ENCODE peak calls at places on chromosomes 7 and 10, in nine cellular contexts. Z, W, R, I, S, V, T, U and G are unnamed samples.

GRCh38 chr10:79444243-79445119 is 943 bp downstream of the ZCCHC24 start:
- DNase-seq in Z (peak), R (peak), W (peak), V (peak), I (no peak), S (peak), U (peak), T (peak), G (peak)

GRCh38 chr10:127553431-127553830 is 4.3 kb downstream of the NPS start:
- DNase-seq in Z (no peak), V (no peak), U (no peak), I (no peak), T (no peak), R (no peak), W (no peak), S (no peak), G (no peak)

GRCh38 chr7:14095233-14095950 is 105.9 kb upstream of the ETV1 start:
- DNase-seq in R (no peak), I (no peak), Z (no peak), T (no peak), U (peak), V (no peak), S (peak), W (no peak), G (no peak)

GRCh38 chr7:100682228-100682741 is 8.7 kb downstream of the GNB2 start:
- DNase-seq in Z (no peak), I (no peak), R (peak), T (peak), U (no peak), V (peak), S (no peak), W (no peak), G (no peak)

GRCh38 chr7:55189878-55190436 is 171.1 kb downstream of the EGFR start:
- DNase-seq in R (no peak), T (no peak), I (no peak), S (no peak), Z (no peak), U (no peak), V (no peak), W (no peak), G (no peak)

GRCh38 chr7:117019786-117020604 is 66.7 kb downstream of the ST7 start:
- DNase-seq in I (peak), W (peak), R (peak), Z (peak), V (peak), T (peak), U (peak), S (peak), G (peak)

GRCh38 chr7:102991540-102992214 is 78.9 kb downstream of the LRRC17 start:
- DNase-seq in I (no peak), W (no peak), T (no peak), R (peak), Z (peak), U (peak), V (peak), S (peak), G (no peak)

GRCh38 chr7:147803625-147804024 is 786.9 kb upstream of the C7orf33 start:
- DNase-seq in S (no peak), I (no peak), T (no peak), Z (no peak), W (no peak), U (no peak), V (no peak), R (no peak), G (no peak)

GRCh38 chr7:100472854-100473499 is 6.0 kb downstream of the TSC22D4 start:
- DNase-seq in I (no peak), W (no peak), V (peak), T (peak), U (peak), Z (peak), R (no peak), S (no peak), G (peak)

GRCh38 chr10:125157473-125157865 is 2.9 kb downstream of the CTBP2 start:
- DNase-seq in U (no peak), W (no peak), Z (no peak), T (no peak), R (no peak), S (no peak), V (no peak), I (no peak), G (no peak)

GRCh38 chr7:55280031-55280454 is 85.1 kb upstream of the LANCL2 start:
- DNase-seq in S (peak), T (no peak), R (peak), I (no peak), V (peak), U (peak), Z (peak), W (no peak), G (no peak)

GRCh38 chr7:151122276-151122675 is 36.0 kb downstream of the AGAP3 start:
- DNase-seq in T (no peak), Z (no peak), I (no peak), U (no peak), R (no peak), V (no peak), S (no peak), W (no peak), G (no peak)

GRCh38 chr7:102412548-102412947 is 16.4 kb downstream of the PRKRIP1 start:
- DNase-seq in I (peak), Z (peak), T (no peak), U (peak), V (peak), S (peak), R (no peak), W (peak), G (no peak)

GRCh38 chr7:1022801-1023465 is 21.4 kb upstream of the GPR146 start:
- DNase-seq in R (no peak), W (no peak), I (no peak), V (no peak), Z (no peak), T (peak), U (no peak), S (no peak), G (peak)

GRCh38 chr10:67327626-67328535 is 368.1 kb downstream of the CTNNA3 start:
- DNase-seq in U (no peak), S (no peak), W (no peak), R (no peak), Z (no peak), T (peak), I (no peak), V (no peak), G (no peak)

GRCh38 chr10:110067960-110068770 is 60.4 kb downstream of the ADD3 start:
- DNase-seq in R (no peak), S (no peak), V (no peak), I (no peak), T (no peak), Z (no peak), W (no peak), U (peak), G (no peak)

GRCh38 chr10:101008823-101009423 is 9.3 kb downstream of the LZTS2 start:
- DNase-seq in T (no peak), W (no peak), Z (no peak), R (no peak), I (peak), S (no peak), U (no peak), V (no peak), G (no peak)

GRCh38 chr10:110634527-110635209 is 9.5 kb upstream of the RBM20 start:
- DNase-seq in W (peak), S (no peak), I (no peak), V (no peak), R (no peak), U (no peak), T (no peak), Z (no peak), G (peak)

GRCh38 chr7:135736586-135737305 is 8.8 kb upstream of the SLC13A4 start:
- DNase-seq in T (no peak), W (no peak), V (no peak), U (no peak), S (no peak), I (no peak), Z (no peak), R (no peak), G (no peak)

GRCh38 chr7:79199266-79199665 is 254.2 kb downstream of the MAGI2 start:
- DNase-seq in W (no peak), S (no peak), R (no peak), I (no peak), U (no peak), Z (no peak), T (no peak), V (peak), G (no peak)

GRCh38 chr10:108036298-108036697 is 871.8 kb upstream of the SORCS1 start:
- DNase-seq in V (no peak), U (no peak), I (no peak), W (no peak), T (no peak), Z (no peak), S (no peak), R (no peak), G (no peak)

GRCh38 chr10:69697006-69697405 is 67.0 kb downstream of the FAM241B start:
- DNase-seq in Z (no peak), I (no peak), U (no peak), W (no peak), V (no peak), R (no peak), T (no peak), S (no peak), G (no peak)

GRCh38 chr7:110775046-110775445 is 315.9 kb upstream of the LRRN3 start:
- DNase-seq in V (peak), W (no peak), I (no peak), R (no peak), Z (peak), T (no peak), S (no peak), U (no peak), G (no peak)

GRCh38 chr7:18859331-18859730 is 258.1 kb downstream of the TWIST1 start:
- DNase-seq in Z (no peak), W (no peak), R (no peak), U (no peak), T (no peak), S (no peak), I (no peak), V (no peak), G (no peak)

GRCh38 chr10:44051584-44052385 is 333.1 kb downstream of the CXCL12 start:
- DNase-seq in Z (peak), T (no peak), S (no peak), W (no peak), V (peak), R (no peak), U (peak), I (no peak), G (no peak)

GRCh38 chr7:30752979-30753378 is 1.0 kb downstream of the INMT start:
- DNase-seq in R (no peak), S (no peak), U (peak), W (peak), I (no peak), T (peak), V (no peak), Z (no peak), G (no peak)

GRCh38 chr7:44066494-44067063 is 1.2 kb upstream of the PGAM2 start:
- DNase-seq in R (no peak), V (no peak), Z (no peak), I (no peak), T (peak), S (no peak), W (no peak), U (no peak), G (peak)

GRCh38 chr10:131088619-131089018 is 222.9 kb downstream of the TCERG1L start:
- DNase-seq in S (peak), R (no peak), Z (no peak), W (no peak), T (no peak), U (no peak), V (no peak), I (no peak), G (no peak)

GRCh38 chr10:98344589-98345038 is 70.4 kb downstream of the PYROXD2 start:
- DNase-seq in V (peak), I (no peak), T (peak), S (no peak), R (no peak), Z (no peak), W (peak), U (peak), G (no peak)

GRCh38 chr7:136857573-136857972 is 10.9 kb upstream of the CHRM2 start:
- DNase-seq in V (peak), U (peak), W (no peak), T (no peak), R (peak), I (no peak), S (no peak), Z (peak), G (no peak)

GRCh38 chr10:58641708-58642107 is 129.0 kb downstream of the BICC1 start:
- DNase-seq in R (no peak), W (no peak), T (no peak), V (peak), Z (peak), I (no peak), S (no peak), U (peak), G (no peak)

GRCh38 chr7:84482476-84482875 is 287.9 kb upstream of the SEMA3A start:
- DNase-seq in T (no peak), I (no peak), U (no peak), W (no peak), Z (no peak), V (no peak), S (no peak), R (no peak), G (no peak)

GRCh38 chr7:152341039-152341913 is 94.5 kb downstream of the KMT2C start:
- DNase-seq in Z (peak), T (no peak), V (peak), W (peak), S (peak), I (no peak), R (peak), U (peak), G (no peak)

GRCh38 chr7:37921340-37921805 is 933 bp downstream of the EPDR1 start:
- DNase-seq in I (no peak), R (peak), W (peak), V (no peak), S (peak), T (peak), U (peak), Z (peak), G (peak)

GRCh38 chr10:23648618-23649017 is 209.7 kb downstream of the OTUD1 start:
- DNase-seq in Z (no peak), R (no peak), T (no peak), I (no peak), U (no peak), W (no peak), V (no peak), S (no peak), G (no peak)

GRCh38 chr7:157964521-157964920 is 623.1 kb downstream of the PTPRN2 start:
- DNase-seq in V (no peak), T (peak), R (no peak), W (no peak), S (no peak), U (no peak), I (no peak), Z (no peak), G (no peak)

GRCh38 chr7:23246540-23246939 is at the start of gene GPNMB:
- DNase-seq in T (no peak), U (peak), W (no peak), R (peak), I (no peak), Z (peak), S (no peak), V (peak), G (no peak)

GRCh38 chr7:23244335-23244635 is 2.3 kb upstream of the GPNMB start:
- DNase-seq in S (no peak), W (no peak), U (no peak), I (no peak), Z (no peak), R (no peak), V (no peak), T (no peak), G (no peak)

GRCh38 chr7:23239709-23240108 is 6.9 kb upstream of the GPNMB start:
- DNase-seq in U (no peak), T (no peak), Z (no peak), S (no peak), W (no peak), V (no peak), R (no peak), I (no peak), G (no peak)

GRCh38 chr7:23242321-23242720 is 4.3 kb upstream of the GPNMB start:
- DNase-seq in T (no peak), S (no peak), V (peak), Z (no peak), W (no peak), I (no peak), U (peak), R (no peak), G (no peak)

DNA sequence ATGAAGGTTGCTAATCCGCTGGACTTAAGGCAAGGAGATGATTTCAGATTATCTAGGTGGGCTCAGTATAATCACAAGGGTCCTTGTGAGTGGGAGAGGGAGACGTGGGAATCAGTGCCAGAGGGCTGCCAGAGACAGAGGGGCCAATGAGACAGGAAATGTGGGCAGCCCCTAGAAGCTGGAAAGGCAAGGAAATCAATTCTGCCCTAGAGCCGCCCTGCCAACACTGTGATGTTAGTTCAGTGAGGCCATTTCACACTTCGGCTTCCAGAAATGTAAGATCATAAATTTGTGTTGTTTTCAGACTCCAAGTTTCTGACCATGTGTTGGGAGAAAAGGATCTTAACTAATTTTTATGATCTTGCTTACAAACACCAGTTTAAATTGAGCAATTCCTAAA is 3.6 kb upstream of the GPNMB start:
- DNase-seq in S (no peak), U (no peak), W (no peak), Z (no peak), V (no peak), T (no peak), I (no peak), R (no peak), G (no peak)
- H3K4me3 ChIP-seq in S (no peak), U (no peak), W (no peak), Z (no peak), V (no peak), T (no peak), I (no peak), R (no peak), G (no peak)

GRCh38 chr7:29622335-29623265 is 59.0 kb downstream of the PRR15 start:
- DNase-seq in U (peak), S (peak), R (peak), W (no peak), T (no peak), Z (peak), I (no peak), V (peak), G (no peak)
- TF ChIP-seq CTCF in U (no peak), S (no peak), R (no peak), W (no peak), T (no peak), Z (peak), I (no peak), V (no peak), G (no peak)

DNA sequence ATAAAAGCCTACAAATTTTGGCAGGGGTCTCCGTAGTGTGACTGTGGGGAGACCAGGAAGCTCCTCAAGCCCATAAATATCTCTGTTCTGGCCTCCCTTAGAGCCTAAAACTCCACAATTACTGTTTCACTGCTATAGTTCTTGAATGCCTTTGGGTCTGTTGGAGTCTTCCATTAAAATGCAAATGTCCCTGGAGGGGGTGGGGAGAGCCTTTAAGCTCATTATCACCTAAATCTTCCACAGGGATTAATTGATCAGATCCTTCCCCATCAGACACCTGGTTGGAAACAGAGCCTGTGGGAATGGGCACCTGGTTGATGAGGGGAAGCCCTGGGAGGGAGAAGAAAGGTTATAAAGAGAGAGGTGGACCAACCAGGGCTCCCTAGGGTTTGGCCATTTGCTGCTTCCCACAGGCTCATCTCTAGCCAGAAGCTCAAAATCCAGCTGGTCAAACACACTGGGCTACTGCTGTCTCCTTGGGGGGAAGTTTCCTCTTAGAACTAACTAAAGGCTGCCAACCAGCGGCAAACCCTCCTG is 718.2 kb downstream of the LRMDA start:
- DNase-seq in R (no peak), T (no peak), I (no peak), U (no peak), S (no peak), V (no peak), Z (no peak), W (no peak), G (no peak)
- H3K4me3 ChIP-seq in R (no peak), T (no peak), I (no peak), U (no peak), S (no peak), V (no peak), Z (no peak), W (no peak), G (no peak)

GRCh38 chr7:141752634-141753033 is 11.3 kb upstream of the TAS2R3 start:
- DNase-seq in V (no peak), Z (no peak), I (no peak), W (no peak), T (no peak), S (peak), R (no peak), U (no peak), G (no peak)
- TF ChIP-seq CTCF in V (peak), Z (peak), I (no peak), W (no peak), T (no peak), S (no peak), R (peak), U (peak), G (no peak)

GRCh38 chr7:69596723-69597277 is 1.5 kb upstream of the AUTS2 start:
- DNase-seq in S (no peak), Z (no peak), T (no peak), R (no peak), W (no peak), U (no peak), I (no peak), V (no peak), G (no peak)
- H3K4me3 ChIP-seq in S (peak), Z (peak), T (peak), R (no peak), W (peak), U (peak), I (peak), V (no peak), G (peak)

DNA sequence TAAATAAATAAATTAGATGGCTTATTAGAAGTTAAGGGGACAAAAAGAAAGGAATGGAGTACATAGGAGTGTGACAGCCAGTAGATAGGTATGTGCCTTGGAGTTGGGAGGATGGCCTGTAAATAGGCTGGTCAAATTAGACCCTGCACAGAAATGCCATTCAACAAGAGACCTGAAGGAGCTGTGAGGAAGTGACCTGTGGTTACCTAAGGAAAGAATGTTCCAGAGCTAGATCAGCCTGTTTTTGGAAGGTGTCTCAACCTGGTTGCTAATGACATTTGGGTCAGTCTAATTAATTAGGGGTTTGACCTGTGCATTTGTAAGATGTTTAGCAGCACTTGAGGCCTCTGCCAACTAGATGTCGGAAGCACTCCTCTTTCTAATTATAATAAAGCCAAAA is 315.3 kb upstream of the PLXDC2 start:
- DNase-seq in W (no peak), S (no peak), V (no peak), T (no peak), R (no peak), I (no peak), Z (no peak), U (no peak), G (no peak)
- TF ChIP-seq CTCF in W (no peak), S (no peak), V (no peak), T (no peak), R (no peak), I (no peak), Z (no peak), U (no peak), G (no peak)

GRCh38 chr10:6912929-6913328 is 332.9 kb upstream of the PRKCQ start:
- DNase-seq in T (no peak), I (no peak), Z (no peak), W (no peak), U (peak), V (no peak), S (no peak), R (peak), G (no peak)
- H3K4me3 ChIP-seq in T (no peak), I (no peak), Z (no peak), W (no peak), U (no peak), V (no peak), S (no peak), R (no peak), G (no peak)